ENCODE peak calls at places on chromosomes 11 and 22, in ten cellular contexts. A, G, L, M, V, Z, F, C, P and T are unnamed samples.

GRCh38 chr11:9606799-9607510 is 33.5 kb downstream of the WEE1 start:
- DNase-seq in G (peak), Z (no peak), L (no peak), A (no peak), V (no peak), C (no peak), P (no peak), M (no peak), F (no peak), T (peak)

GRCh38 chr22:42883970-42884369 is 26.9 kb upstream of the ARFGAP3 start:
- DNase-seq in A (no peak), Z (no peak), F (no peak), G (no peak), P (no peak), V (no peak), C (no peak), M (no peak), L (no peak), T (no peak)

GRCh38 chr11:59247535-59248227 is 35.0 kb upstream of the MPEG1 start:
- DNase-seq in M (no peak), V (peak), G (no peak), A (no peak), C (no peak), F (no peak), P (no peak), L (no peak), Z (no peak), T (no peak)

GRCh38 chr11:614091-614582 is 1.6 kb downstream of the IRF7 start:
- DNase-seq in V (no peak), P (no peak), Z (no peak), G (no peak), A (no peak), C (no peak), L (no peak), F (no peak), M (no peak), T (no peak)

GRCh38 chr11:74493816-74494630 is 499 bp upstream of the LIPT2 start:
- DNase-seq in F (no peak), C (no peak), G (no peak), V (peak), M (no peak), L (no peak), Z (no peak), P (peak), A (no peak), T (no peak)

GRCh38 chr11:45347343-45347742 is 61.2 kb upstream of the SYT13 start:
- DNase-seq in M (no peak), A (no peak), Z (no peak), P (no peak), L (no peak), G (no peak), C (no peak), F (no peak), V (no peak), T (peak)

GRCh38 chr11:110430267-110431211 is 791 bp downstream of the FDX1 start:
- DNase-seq in C (peak), V (peak), P (no peak), L (no peak), M (peak), Z (peak), F (peak), G (no peak), A (peak), T (no peak)

GRCh38 chr11:8267831-8268529 is 4.3 kb upstream of the LMO1 start:
- DNase-seq in Z (no peak), M (no peak), L (peak), C (no peak), G (peak), V (no peak), P (no peak), F (no peak), A (no peak), T (peak)

GRCh38 chr11:109677240-109677639 is 255.2 kb downstream of the C11orf87 start:
- DNase-seq in M (no peak), V (no peak), F (no peak), P (no peak), L (no peak), Z (no peak), G (no peak), C (no peak), A (no peak), T (no peak)

GRCh38 chr11:66412110-66412509 is 8.7 kb upstream of the NPAS4 start:
- DNase-seq in G (no peak), L (no peak), V (no peak), C (no peak), M (no peak), P (no peak), A (no peak), F (no peak), Z (no peak), T (no peak)

GRCh38 chr11:11916981-11917399 is 75.2 kb downstream of the USP47 start:
- DNase-seq in M (no peak), C (no peak), G (no peak), L (no peak), A (no peak), P (no peak), F (no peak), V (peak), Z (no peak), T (no peak)

GRCh38 chr11:77558380-77558779 is 31.4 kb upstream of the AQP11 start:
- DNase-seq in A (no peak), Z (no peak), F (no peak), G (no peak), P (no peak), M (no peak), C (no peak), V (no peak), L (no peak), T (no peak)

GRCh38 chr11:92453055-92453454 is 228.4 kb downstream of the FAT3 start:
- DNase-seq in Z (no peak), G (no peak), M (no peak), F (no peak), L (no peak), C (no peak), P (no peak), V (peak), A (no peak), T (no peak)

GRCh38 chr11:61955416-61956135 is 5.4 kb downstream of the BEST1 start:
- DNase-seq in L (no peak), A (no peak), P (no peak), Z (no peak), V (no peak), M (no peak), F (peak), C (no peak), G (peak), T (peak)

GRCh38 chr11:92423133-92423532 is 198.5 kb downstream of the FAT3 start:
- DNase-seq in C (no peak), F (no peak), Z (no peak), V (peak), M (no peak), G (no peak), L (no peak), A (no peak), P (no peak), T (no peak)

GRCh38 chr11:68449951-68450350 is 10.6 kb upstream of the PPP6R3 start:
- DNase-seq in V (no peak), C (no peak), L (no peak), G (no peak), P (no peak), F (no peak), M (no peak), A (no peak), Z (no peak), T (no peak)

GRCh38 chr11:61695917-61696316 is 15.7 kb downstream of the DAGLA start:
- DNase-seq in L (peak), P (peak), V (peak), M (peak), A (no peak), F (peak), G (peak), Z (peak), C (peak), T (peak)

GRCh38 chr22:45742866-45743450 is 71.3 kb downstream of the ATXN10 start:
- DNase-seq in F (no peak), M (no peak), V (peak), Z (no peak), G (no peak), P (no peak), C (no peak), L (no peak), A (no peak), T (no peak)

GRCh38 chr11:18245396-18245795 is 3.1 kb downstream of the SAA2 start:
- DNase-seq in M (no peak), P (no peak), G (no peak), C (no peak), A (no peak), L (no peak), F (no peak), V (peak), Z (no peak), T (no peak)

GRCh38 chr11:60871378-60872061 is 4.2 kb downstream of the ZP1 start:
- DNase-seq in C (no peak), F (no peak), P (no peak), V (peak), G (peak), A (no peak), L (no peak), Z (no peak), M (no peak), T (peak)

GRCh38 chr11:103234974-103235373 is 125.7 kb downstream of the DYNC2H1 start:
- DNase-seq in F (no peak), L (no peak), V (peak), C (no peak), A (no peak), Z (no peak), M (no peak), G (no peak), P (no peak), T (no peak)

GRCh38 chr11:68471360-68472340 is 11.1 kb downstream of the PPP6R3 start:
- DNase-seq in G (no peak), A (no peak), Z (no peak), F (no peak), M (no peak), P (peak), C (peak), V (peak), L (peak), T (no peak)

GRCh38 chr11:104813532-104813931 is 84.7 kb downstream of the CASP12 start:
- DNase-seq in Z (no peak), L (no peak), M (no peak), C (no peak), V (no peak), F (no peak), P (no peak), A (no peak), G (no peak), T (no peak)

GRCh38 chr11:72613977-72614376 is 60.2 kb downstream of the PDE2A start:
- DNase-seq in L (no peak), V (no peak), G (no peak), Z (no peak), F (no peak), A (no peak), M (no peak), P (no peak), C (no peak), T (no peak)

GRCh38 chr11:104812416-104812815 is 85.8 kb downstream of the CASP12 start:
- DNase-seq in V (no peak), F (no peak), L (no peak), M (no peak), A (no peak), Z (no peak), P (no peak), G (no peak), C (no peak), T (no peak)

GRCh38 chr11:130166457-130166784 is 6.8 kb downstream of the ST14 start:
- DNase-seq in P (peak), F (no peak), M (no peak), A (no peak), L (no peak), V (peak), C (no peak), G (no peak), Z (no peak), T (no peak)

GRCh38 chr22:47190276-47190956 is 428.0 kb downstream of the TBC1D22A start:
- DNase-seq in C (no peak), L (no peak), G (peak), P (no peak), A (no peak), V (no peak), F (no peak), M (no peak), Z (no peak), T (peak)

GRCh38 chr11:17703951-17704350 is 15.4 kb upstream of the MYOD1 start:
- DNase-seq in P (peak), F (no peak), C (no peak), A (no peak), L (no peak), M (no peak), V (peak), Z (no peak), G (no peak), T (no peak)

GRCh38 chr11:26522912-26523610 is 49.0 kb downstream of the MUC15 start:
- DNase-seq in L (no peak), C (no peak), F (no peak), A (no peak), G (no peak), Z (no peak), M (no peak), V (peak), P (no peak), T (peak)

GRCh38 chr11:11076879-11077278 is 219.0 kb upstream of the ZBED5 start:
- DNase-seq in M (no peak), P (no peak), F (no peak), G (no peak), A (no peak), Z (no peak), V (no peak), L (no peak), C (no peak), T (no peak)

GRCh38 chr22:29470159-29470855 is 9.7 kb upstream of the NEFH start:
- DNase-seq in M (peak), L (peak), V (peak), Z (peak), C (peak), F (peak), G (no peak), A (peak), P (peak), T (peak)

GRCh38 chr11:63837027-63837688 is 1.8 kb upstream of the MARK2 start:
- DNase-seq in G (no peak), F (peak), V (peak), Z (peak), M (peak), L (peak), P (peak), C (peak), A (peak), T (peak)

GRCh38 chr22:23109441-23109978 is 32.3 kb downstream of the RSPH14 start:
- DNase-seq in P (no peak), V (no peak), A (no peak), L (no peak), M (no peak), C (no peak), G (no peak), Z (no peak), F (no peak), T (no peak)

GRCh38 chr11:66386171-66387069 is 14.9 kb upstream of the SLC29A2 start:
- DNase-seq in V (peak), L (peak), P (no peak), M (peak), Z (peak), A (peak), C (peak), F (peak), G (no peak), T (peak)

GRCh38 chr11:72741429-72741833 is 10.8 kb downstream of the ARAP1 start:
- DNase-seq in Z (no peak), G (no peak), V (no peak), L (no peak), C (no peak), M (no peak), A (peak), F (no peak), P (no peak), T (no peak)

GRCh38 chr22:48315415-48316244 is 1512.0 kb downstream of the BRD1 start:
- DNase-seq in G (peak), C (no peak), P (no peak), F (no peak), A (no peak), L (no peak), V (no peak), M (no peak), Z (no peak), T (peak)

GRCh38 chr11:25970726-25971508 is 361.0 kb upstream of the ANO3 start:
- DNase-seq in L (no peak), F (no peak), A (no peak), Z (no peak), C (no peak), M (no peak), G (no peak), P (no peak), V (no peak), T (no peak)

GRCh38 chr11:22177186-22177585 is 15.7 kb upstream of the ANO5 start:
- DNase-seq in P (no peak), M (no peak), Z (no peak), V (no peak), C (no peak), L (no peak), F (no peak), A (no peak), G (no peak), T (no peak)

GRCh38 chr11:11349870-11350325 is 3.2 kb downstream of the CSNK2A3 start:
- DNase-seq in Z (no peak), M (no peak), L (no peak), C (no peak), F (no peak), P (peak), G (no peak), A (no peak), V (no peak), T (no peak)

GRCh38 chr11:68329496-68329895 is 17.1 kb downstream of the LRP5 start:
- DNase-seq in L (no peak), C (no peak), P (no peak), M (no peak), A (no peak), F (no peak), Z (no peak), G (no peak), V (no peak), T (no peak)